ENCODE peak calls at places on chromosomes 5 and 9, in ten cellular contexts. One of them, this sample, is unnamed.

GRCh38 chr9:120713257-120714087 is 798 bp downstream of the MEGF9 start:
- DNase-seq in A549: no peak
- DNase-seq in Right ventricle myocardium superior: peak; percentile 62
- DNase-seq in cardiac fibroblast: no peak
- DNase-seq in RWPE1: peak; percentile 50
- DNase-seq in T-cell: no peak
- DNase-seq in glomerular endothelial cell: no peak
- DNase-seq in NCI-H187 treated with DMSO at 0.1 percent for 48 hours: no peak
- DNase-seq in lower lobe of right lung: peak; percentile 58
- DNase-seq in left cardiac atrium: peak; percentile 45
- DNase-seq in this sample: no peak

GRCh38 chr5:57532513-57533497 is 50.2 kb upstream of the ACTBL2 start:
- DNase-seq in NCI-H187 treated with DMSO at 0.1 percent for 48 hours: no peak
- DNase-seq in A549: no peak
- DNase-seq in RWPE1: peak; percentile 57
- DNase-seq in glomerular endothelial cell: no peak
- DNase-seq in left cardiac atrium: no peak
- DNase-seq in cardiac fibroblast: peak; percentile 53
- DNase-seq in lower lobe of right lung: no peak
- DNase-seq in T-cell: no peak
- DNase-seq in Right ventricle myocardium superior: no peak
- DNase-seq in this sample: no peak

GRCh38 chr9:121350993-121351561 is 19.0 kb downstream of the STOM start:
- DNase-seq in NCI-H187 treated with DMSO at 0.1 percent for 48 hours: no peak
- DNase-seq in lower lobe of right lung: peak; percentile 59
- DNase-seq in T-cell: no peak
- DNase-seq in A549: peak; percentile 60
- DNase-seq in Right ventricle myocardium superior: peak; percentile 72
- DNase-seq in glomerular endothelial cell: peak; percentile 92
- DNase-seq in left cardiac atrium: peak; percentile 82
- DNase-seq in RWPE1: peak; percentile 52
- DNase-seq in cardiac fibroblast: peak; percentile 96
- DNase-seq in this sample: no peak

GRCh38 chr9:91720746-91721705 is 229.0 kb downstream of the ROR2 start:
- DNase-seq in lower lobe of right lung: no peak
- DNase-seq in RWPE1: no peak
- DNase-seq in NCI-H187 treated with DMSO at 0.1 percent for 48 hours: no peak
- DNase-seq in T-cell: no peak
- DNase-seq in cardiac fibroblast: no peak
- DNase-seq in glomerular endothelial cell: no peak
- DNase-seq in A549: no peak
- DNase-seq in Right ventricle myocardium superior: no peak
- DNase-seq in left cardiac atrium: no peak
- DNase-seq in this sample: no peak

GRCh38 chr5:148401604-148402003 is 17.8 kb downstream of the FBXO38 start:
- DNase-seq in cardiac fibroblast: peak; percentile 47
- DNase-seq in T-cell: no peak
- DNase-seq in left cardiac atrium: no peak
- DNase-seq in glomerular endothelial cell: peak; percentile 73
- DNase-seq in RWPE1: no peak
- DNase-seq in lower lobe of right lung: no peak
- DNase-seq in A549: no peak
- DNase-seq in NCI-H187 treated with DMSO at 0.1 percent for 48 hours: no peak
- DNase-seq in Right ventricle myocardium superior: no peak
- DNase-seq in this sample: no peak

GRCh38 chr5:84393969-84394368 is 9.3 kb upstream of the EDIL3 start:
- DNase-seq in RWPE1: peak; percentile 80
- DNase-seq in A549: peak; percentile 42
- DNase-seq in NCI-H187 treated with DMSO at 0.1 percent for 48 hours: no peak
- DNase-seq in left cardiac atrium: peak; percentile 17
- DNase-seq in glomerular endothelial cell: peak; percentile 80
- DNase-seq in lower lobe of right lung: no peak
- DNase-seq in Right ventricle myocardium superior: no peak
- DNase-seq in T-cell: no peak
- DNase-seq in cardiac fibroblast: peak; percentile 91
- DNase-seq in this sample: no peak

GRCh38 chr5:10244357-10244944 is 5.2 kb downstream of the ATPSCKMT start:
- DNase-seq in lower lobe of right lung: no peak
- DNase-seq in RWPE1: no peak
- DNase-seq in glomerular endothelial cell: no peak
- DNase-seq in left cardiac atrium: no peak
- DNase-seq in A549: no peak
- DNase-seq in Right ventricle myocardium superior: no peak
- DNase-seq in NCI-H187 treated with DMSO at 0.1 percent for 48 hours: no peak
- DNase-seq in T-cell: no peak
- DNase-seq in cardiac fibroblast: no peak
- DNase-seq in this sample: no peak

GRCh38 chr5:113612060-113612496 is 98.6 kb downstream of the YTHDC2 start:
- DNase-seq in glomerular endothelial cell: no peak
- DNase-seq in lower lobe of right lung: no peak
- DNase-seq in T-cell: no peak
- DNase-seq in A549: peak; percentile 35
- DNase-seq in cardiac fibroblast: peak; percentile 54
- DNase-seq in Right ventricle myocardium superior: no peak
- DNase-seq in RWPE1: peak; percentile 64
- DNase-seq in NCI-H187 treated with DMSO at 0.1 percent for 48 hours: no peak
- DNase-seq in left cardiac atrium: no peak
- DNase-seq in this sample: no peak

GRCh38 chr5:81753429-81753828 is 2.5 kb upstream of the SSBP2 start:
- DNase-seq in RWPE1: no peak
- DNase-seq in lower lobe of right lung: no peak
- DNase-seq in glomerular endothelial cell: no peak
- DNase-seq in T-cell: no peak
- DNase-seq in left cardiac atrium: no peak
- DNase-seq in NCI-H187 treated with DMSO at 0.1 percent for 48 hours: no peak
- DNase-seq in cardiac fibroblast: no peak
- DNase-seq in Right ventricle myocardium superior: no peak
- DNase-seq in A549: no peak
- DNase-seq in this sample: no peak

GRCh38 chr5:30401479-30402058 is 791.9 kb upstream of the CDH6 start:
- DNase-seq in lower lobe of right lung: no peak
- DNase-seq in left cardiac atrium: peak; percentile 26
- DNase-seq in cardiac fibroblast: peak; percentile 63
- DNase-seq in NCI-H187 treated with DMSO at 0.1 percent for 48 hours: no peak
- DNase-seq in T-cell: no peak
- DNase-seq in RWPE1: peak; percentile 5
- DNase-seq in Right ventricle myocardium superior: peak; percentile 46
- DNase-seq in glomerular endothelial cell: no peak
- DNase-seq in A549: peak; percentile 38
- DNase-seq in this sample: no peak